ENCODE peak calls at places on chromosomes 16 and 17, in seven cellular contexts. H is NCI-H748 treated with DMSO at 0.1 percent for 48 hours, B is ELF-1, Q is mucosa of gallbladder, N is skeletal muscle cell, O is NCI-H1092 treated with DMSO at 0.1 percent for 48 hours, D is sigmoid colon. A is an unnamed sample.

GRCh38 chr17:50620237-50620636 is 14.4 kb upstream of the ABCC3 start:
- DNase-seq in H (no peak), B (no peak), Q (no peak), N (no peak), O (no peak), D (no peak), A (no peak)

GRCh38 chr16:58459344-58460218 is 40.4 kb upstream of the NDRG4 start:
- DNase-seq in H (no peak), B (no peak), Q (no peak), N (no peak), O (no peak), D (no peak), A (no peak)

GRCh38 chr17:56158344-56158743 is 5.1 kb downstream of the ANKFN1 start:
- DNase-seq in H (no peak), B (no peak), Q (no peak), N (no peak), O (no peak), D (no peak), A (no peak)

GRCh38 chr16:3580271-3580670 is 3.1 kb upstream of the NLRC3 start:
- DNase-seq in H (no peak), B (no peak), Q (no peak), N (no peak), O (no peak), D (no peak), A (no peak)

GRCh38 chr17:64777413-64778101 is 115.5 kb upstream of the SMURF2 start:
- DNase-seq in H (no peak), B (no peak), Q (no peak), N (no peak), O (peak), D (peak), A (peak)

GRCh38 chr17:55783684-55784245 is 32.9 kb downstream of the PCTP start:
- DNase-seq in H (no peak), B (peak), Q (peak), N (peak), O (no peak), D (peak), A (peak)

GRCh38 chr16:23435500-23435899 is 17.5 kb downstream of the COG7 start:
- DNase-seq in H (peak), B (peak), Q (peak), N (peak), O (peak), D (peak), A (peak)

GRCh38 chr16:8094696-8095095 is 495.6 kb downstream of the TMEM114 start:
- DNase-seq in H (no peak), B (no peak), Q (no peak), N (no peak), O (no peak), D (no peak), A (no peak)

GRCh38 chr16:9372934-9373890 is 281.8 kb downstream of the HAPSTR1 start:
- DNase-seq in H (no peak), B (peak), Q (no peak), N (no peak), O (no peak), D (no peak), A (no peak)

GRCh38 chr17:82966415-82966814 is 113.0 kb upstream of the METRNL start:
- DNase-seq in H (no peak), B (no peak), Q (no peak), N (no peak), O (no peak), D (no peak), A (no peak)

GRCh38 chr16:71648162-71648561 is 22.2 kb downstream of the MARVELD3 start:
- DNase-seq in H (no peak), B (no peak), Q (no peak), N (no peak), O (no peak), D (no peak), A (no peak)

GRCh38 chr16:28574925-28575324 is 21.2 kb downstream of the SGF29 start:
- DNase-seq in H (no peak), B (no peak), Q (no peak), N (no peak), O (no peak), D (no peak), A (no peak)

GRCh38 chr17:75078097-75079022 is 9.4 kb upstream of the SLC16A5 start:
- DNase-seq in H (no peak), B (peak), Q (no peak), N (no peak), O (no peak), D (no peak), A (peak)

GRCh38 chr17:11331790-11332526 is 90.9 kb downstream of the SHISA6 start:
- DNase-seq in H (no peak), B (no peak), Q (no peak), N (no peak), O (no peak), D (no peak), A (no peak)

GRCh38 chr17:32498362-32498761 is 11.6 kb downstream of the CDK5R1 start:
- DNase-seq in H (peak), B (peak), Q (no peak), N (no peak), O (peak), D (peak), A (no peak)

GRCh38 chr16:83027973-83028372 is 401.2 kb downstream of the CDH13 start:
- DNase-seq in H (no peak), B (no peak), Q (no peak), N (no peak), O (no peak), D (no peak), A (no peak)

GRCh38 chr17:18984273-18985114 is 20.1 kb downstream of the FAM83G start:
- DNase-seq in H (no peak), B (peak), Q (no peak), N (no peak), O (no peak), D (no peak), A (no peak)

GRCh38 chr17:2018716-2019490 is 6.2 kb downstream of the RTN4RL1 start:
- DNase-seq in H (peak), B (no peak), Q (no peak), N (no peak), O (peak), D (no peak), A (no peak)

GRCh38 chr16:57675752-57676623 is 7.9 kb downstream of the ADGRG3 start:
- DNase-seq in H (no peak), B (peak), Q (no peak), N (no peak), O (no peak), D (peak), A (no peak)

GRCh38 chr16:67962135-67962534 is 6.3 kb downstream of the SLC12A4 start:
- DNase-seq in H (no peak), B (no peak), Q (no peak), N (no peak), O (no peak), D (no peak), A (no peak)

GRCh38 chr16:629289-630023 is 1.3 kb upstream of the WFIKKN1 start:
- DNase-seq in H (no peak), B (peak), Q (no peak), N (no peak), O (no peak), D (no peak), A (no peak)

GRCh38 chr17:2023692-2024571 is 1.2 kb downstream of the RTN4RL1 start:
- DNase-seq in H (peak), B (peak), Q (no peak), N (no peak), O (peak), D (peak), A (peak)

GRCh38 chr17:79784353-79785016 is 6.5 kb downstream of the CBX2 start:
- DNase-seq in H (no peak), B (no peak), Q (no peak), N (no peak), O (no peak), D (no peak), A (no peak)

GRCh38 chr16:49343291-49343690 is 30.3 kb upstream of the C16orf78 start:
- DNase-seq in H (no peak), B (no peak), Q (no peak), N (no peak), O (no peak), D (no peak), A (no peak)

GRCh38 chr16:19844945-19845641 is 39.6 kb downstream of the GPRC5B start:
- DNase-seq in H (no peak), B (no peak), Q (peak), N (peak), O (no peak), D (no peak), A (no peak)

GRCh38 chr17:82205720-82206508 is 6.7 kb downstream of the CCDC57 start:
- DNase-seq in H (peak), B (peak), Q (peak), N (peak), O (peak), D (peak), A (peak)

GRCh38 chr17:28201315-28201714 is 117.7 kb upstream of the TMEM97 start:
- DNase-seq in H (no peak), B (no peak), Q (no peak), N (no peak), O (no peak), D (no peak), A (no peak)

GRCh38 chr17:78278139-78278741 is 46.8 kb downstream of the TMEM235 start:
- DNase-seq in H (no peak), B (no peak), Q (no peak), N (peak), O (no peak), D (no peak), A (peak)

GRCh38 chr16:29820730-29821662 is 734 bp downstream of the MVP start:
- DNase-seq in H (no peak), B (no peak), Q (peak), N (no peak), O (no peak), D (no peak), A (peak)

GRCh38 chr17:77436058-77436442 is 295.3 kb downstream of the SEC14L1 start:
- DNase-seq in H (no peak), B (peak), Q (no peak), N (no peak), O (no peak), D (no peak), A (no peak)

GRCh38 chr17:67891481-67892119 is 66.3 kb downstream of the BPTF start:
- DNase-seq in H (no peak), B (no peak), Q (no peak), N (peak), O (no peak), D (no peak), A (peak)

GRCh38 chr16:79712273-79712672 is 111.7 kb upstream of the MAF start:
- DNase-seq in H (no peak), B (no peak), Q (no peak), N (no peak), O (no peak), D (no peak), A (peak)

GRCh38 chr17:38877130-38877851 is 7.4 kb downstream of the LASP1 start:
- DNase-seq in H (no peak), B (no peak), Q (no peak), N (no peak), O (no peak), D (no peak), A (peak)

GRCh38 chr17:76434870-76435269 is 18.1 kb downstream of the UBE2O start:
- DNase-seq in H (no peak), B (no peak), Q (no peak), N (no peak), O (no peak), D (no peak), A (no peak)

GRCh38 chr17:16932611-16933010 is 39.3 kb downstream of the TNFRSF13B start:
- DNase-seq in H (no peak), B (no peak), Q (no peak), N (no peak), O (no peak), D (peak), A (no peak)

GRCh38 chr17:72004011-72004427 is 116.8 kb upstream of the SOX9 start:
- DNase-seq in H (no peak), B (no peak), Q (no peak), N (no peak), O (no peak), D (no peak), A (no peak)

GRCh38 chr17:19370493-19370960 is 7.8 kb upstream of the MAPK7 start:
- DNase-seq in H (no peak), B (no peak), Q (no peak), N (no peak), O (no peak), D (peak), A (no peak)